ENCODE peak calls at places on chromosome 14, in nine cellular contexts. One of them, this sample, is unnamed.

GRCh38 chr14:62645649-62646048 is 399.6 kb downstream of the KCNH5 start:
- DNase-seq in AG04450: peak
- DNase-seq in fibroblast of lung: peak
- DNase-seq in NT2/D1: no peak
- DNase-seq in A549: no peak
- DNase-seq in A673: peak
- DNase-seq in CD8-positive, alpha-beta memory T cell: no peak
- DNase-seq in CD8-positive, alpha-beta T cell: no peak
- DNase-seq in SK-N-SH: no peak
- DNase-seq in this sample: no peak

GRCh38 chr14:28059254-28059653 is 707.3 kb upstream of the FOXG1 start:
- DNase-seq in AG04450: no peak
- DNase-seq in fibroblast of lung: no peak
- DNase-seq in NT2/D1: no peak
- DNase-seq in A549: no peak
- DNase-seq in A673: no peak
- DNase-seq in CD8-positive, alpha-beta memory T cell: no peak
- DNase-seq in CD8-positive, alpha-beta T cell: no peak
- DNase-seq in SK-N-SH: no peak
- DNase-seq in this sample: no peak

GRCh38 chr14:23571701-23572523 is 4.3 kb upstream of the AP1G2 start:
- DNase-seq in AG04450: no peak
- DNase-seq in fibroblast of lung: no peak
- DNase-seq in NT2/D1: no peak
- DNase-seq in A549: no peak
- DNase-seq in A673: no peak
- DNase-seq in CD8-positive, alpha-beta memory T cell: no peak
- DNase-seq in CD8-positive, alpha-beta T cell: peak
- DNase-seq in SK-N-SH: no peak
- DNase-seq in this sample: no peak

GRCh38 chr14:61475316-61475715 is 153.9 kb downstream of the PRKCH start:
- DNase-seq in AG04450: peak
- DNase-seq in fibroblast of lung: peak
- DNase-seq in NT2/D1: peak
- DNase-seq in A549: peak
- DNase-seq in A673: peak
- DNase-seq in CD8-positive, alpha-beta memory T cell: no peak
- DNase-seq in CD8-positive, alpha-beta T cell: peak
- DNase-seq in SK-N-SH: no peak
- DNase-seq in this sample: no peak

GRCh38 chr14:30521899-30522736 is 36.8 kb upstream of the G2E3 start:
- DNase-seq in AG04450: no peak
- DNase-seq in fibroblast of lung: peak
- DNase-seq in NT2/D1: no peak
- DNase-seq in A549: peak
- DNase-seq in A673: peak
- DNase-seq in CD8-positive, alpha-beta memory T cell: peak
- DNase-seq in CD8-positive, alpha-beta T cell: no peak
- DNase-seq in SK-N-SH: peak
- DNase-seq in this sample: no peak

GRCh38 chr14:75578099-75578785 is at the start of gene FLVCR2:
- DNase-seq in AG04450: no peak
- DNase-seq in fibroblast of lung: peak
- DNase-seq in NT2/D1: no peak
- DNase-seq in A549: peak
- DNase-seq in A673: peak
- DNase-seq in CD8-positive, alpha-beta memory T cell: peak
- DNase-seq in CD8-positive, alpha-beta T cell: peak
- DNase-seq in SK-N-SH: peak
- DNase-seq in this sample: peak

GRCh38 chr14:102584871-102585869 is 7.3 kb upstream of the RCOR1 start:
- DNase-seq in AG04450: no peak
- DNase-seq in fibroblast of lung: no peak
- DNase-seq in NT2/D1: no peak
- DNase-seq in A549: peak
- DNase-seq in A673: peak
- DNase-seq in CD8-positive, alpha-beta memory T cell: no peak
- DNase-seq in CD8-positive, alpha-beta T cell: no peak
- DNase-seq in SK-N-SH: peak
- DNase-seq in this sample: no peak

GRCh38 chr14:33839193-33840076 is 111.4 kb downstream of the EGLN3 start:
- DNase-seq in AG04450: no peak
- DNase-seq in fibroblast of lung: peak
- DNase-seq in NT2/D1: no peak
- DNase-seq in A549: peak
- DNase-seq in A673: peak
- DNase-seq in CD8-positive, alpha-beta memory T cell: peak
- DNase-seq in CD8-positive, alpha-beta T cell: peak
- DNase-seq in SK-N-SH: peak
- DNase-seq in this sample: no peak

GRCh38 chr14:70188608-70189540 is at the start of gene SLC8A3:
- DNase-seq in AG04450: no peak
- DNase-seq in fibroblast of lung: peak
- DNase-seq in NT2/D1: no peak
- DNase-seq in A549: peak
- DNase-seq in A673: peak
- DNase-seq in CD8-positive, alpha-beta memory T cell: no peak
- DNase-seq in CD8-positive, alpha-beta T cell: no peak
- DNase-seq in SK-N-SH: peak
- DNase-seq in this sample: no peak

DNA sequence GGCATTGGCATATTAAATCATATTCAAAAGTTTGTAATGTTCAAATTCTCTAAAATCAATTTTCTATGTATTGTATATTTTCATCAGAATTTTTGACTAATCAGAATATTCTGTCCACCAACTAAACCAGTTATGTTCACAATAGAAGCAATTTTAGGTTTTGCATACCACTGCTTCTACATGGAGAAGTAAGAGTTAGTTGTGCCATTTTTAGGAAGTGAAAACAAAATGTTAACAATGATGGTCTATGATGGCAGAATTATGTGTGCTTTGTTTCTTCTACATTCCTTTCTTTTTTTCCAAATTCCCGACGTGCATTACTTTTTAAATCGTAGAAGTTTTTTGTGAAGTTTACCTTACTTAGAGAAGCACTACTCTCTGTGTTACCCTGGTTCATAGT is 29.5 kb downstream of the ABHD12B start:
- DNase-seq in AG04450: no peak
- DNase-seq in fibroblast of lung: no peak
- DNase-seq in NT2/D1: no peak
- DNase-seq in A549: no peak
- DNase-seq in A673: no peak
- DNase-seq in CD8-positive, alpha-beta memory T cell: no peak
- DNase-seq in CD8-positive, alpha-beta T cell: no peak
- DNase-seq in SK-N-SH: no peak
- DNase-seq in this sample: no peak
- H3K4me3 ChIP-seq in AG04450: no peak
- H3K4me3 ChIP-seq in fibroblast of lung: no peak
- H3K4me3 ChIP-seq in NT2/D1: no peak
- H3K4me3 ChIP-seq in A549: no peak
- H3K4me3 ChIP-seq in A673: no peak
- H3K4me3 ChIP-seq in CD8-positive, alpha-beta memory T cell: no peak
- H3K4me3 ChIP-seq in CD8-positive, alpha-beta T cell: no peak
- H3K4me3 ChIP-seq in SK-N-SH: no peak
- H3K4me3 ChIP-seq in this sample: no peak

GRCh38 chr14:103597623-103598372 is 31.2 kb upstream of the KLC1 start:
- DNase-seq in AG04450: peak
- DNase-seq in fibroblast of lung: peak
- DNase-seq in NT2/D1: no peak
- DNase-seq in A549: no peak
- DNase-seq in A673: peak
- DNase-seq in CD8-positive, alpha-beta memory T cell: no peak
- DNase-seq in CD8-positive, alpha-beta T cell: no peak
- DNase-seq in SK-N-SH: no peak
- DNase-seq in this sample: no peak
- H3K4me3 ChIP-seq in AG04450: no peak
- H3K4me3 ChIP-seq in fibroblast of lung: no peak
- H3K4me3 ChIP-seq in NT2/D1: no peak
- H3K4me3 ChIP-seq in A549: no peak
- H3K4me3 ChIP-seq in A673: no peak
- H3K4me3 ChIP-seq in CD8-positive, alpha-beta memory T cell: no peak
- H3K4me3 ChIP-seq in CD8-positive, alpha-beta T cell: no peak
- H3K4me3 ChIP-seq in SK-N-SH: no peak
- H3K4me3 ChIP-seq in this sample: no peak

GRCh38 chr14:51653855-51654548 is 2.3 kb downstream of the FRMD6 start:
- DNase-seq in AG04450: no peak
- DNase-seq in fibroblast of lung: no peak
- DNase-seq in NT2/D1: no peak
- DNase-seq in A549: no peak
- DNase-seq in A673: no peak
- DNase-seq in CD8-positive, alpha-beta memory T cell: no peak
- DNase-seq in CD8-positive, alpha-beta T cell: no peak
- DNase-seq in SK-N-SH: no peak
- DNase-seq in this sample: no peak
- H3K4me3 ChIP-seq in AG04450: peak
- H3K4me3 ChIP-seq in fibroblast of lung: peak
- H3K4me3 ChIP-seq in NT2/D1: no peak
- H3K4me3 ChIP-seq in A549: peak
- H3K4me3 ChIP-seq in A673: peak
- H3K4me3 ChIP-seq in CD8-positive, alpha-beta memory T cell: no peak
- H3K4me3 ChIP-seq in CD8-positive, alpha-beta T cell: no peak
- H3K4me3 ChIP-seq in SK-N-SH: peak
- H3K4me3 ChIP-seq in this sample: peak

GRCh38 chr14:85528882-85529585 is 910 bp upstream of the FLRT2 start:
- DNase-seq in AG04450: no peak
- DNase-seq in fibroblast of lung: peak
- DNase-seq in NT2/D1: no peak
- DNase-seq in A549: peak
- DNase-seq in A673: peak
- DNase-seq in CD8-positive, alpha-beta memory T cell: no peak
- DNase-seq in CD8-positive, alpha-beta T cell: no peak
- DNase-seq in SK-N-SH: no peak
- DNase-seq in this sample: no peak

GRCh38 chr14:85529803-85530574 is at the start of gene FLRT2:
- DNase-seq in AG04450: no peak
- DNase-seq in fibroblast of lung: peak
- DNase-seq in NT2/D1: no peak
- DNase-seq in A549: peak
- DNase-seq in A673: peak
- DNase-seq in CD8-positive, alpha-beta memory T cell: no peak
- DNase-seq in CD8-positive, alpha-beta T cell: no peak
- DNase-seq in SK-N-SH: no peak
- DNase-seq in this sample: peak

GRCh38 chr14:85527006-85527405 is 2.9 kb upstream of the FLRT2 start:
- DNase-seq in AG04450: no peak
- DNase-seq in fibroblast of lung: peak
- DNase-seq in NT2/D1: no peak
- DNase-seq in A549: peak
- DNase-seq in A673: peak
- DNase-seq in CD8-positive, alpha-beta memory T cell: no peak
- DNase-seq in CD8-positive, alpha-beta T cell: no peak
- DNase-seq in SK-N-SH: no peak
- DNase-seq in this sample: no peak

GRCh38 chr14:85527458-85527857 is 2.5 kb upstream of the FLRT2 start:
- DNase-seq in AG04450: no peak
- DNase-seq in fibroblast of lung: peak
- DNase-seq in NT2/D1: no peak
- DNase-seq in A549: no peak
- DNase-seq in A673: peak
- DNase-seq in CD8-positive, alpha-beta memory T cell: no peak
- DNase-seq in CD8-positive, alpha-beta T cell: no peak
- DNase-seq in SK-N-SH: no peak
- DNase-seq in this sample: no peak

GRCh38 chr14:85528080-85528881 is 1.7 kb upstream of the FLRT2 start:
- DNase-seq in AG04450: no peak
- DNase-seq in fibroblast of lung: peak
- DNase-seq in NT2/D1: no peak
- DNase-seq in A549: peak
- DNase-seq in A673: peak
- DNase-seq in CD8-positive, alpha-beta memory T cell: no peak
- DNase-seq in CD8-positive, alpha-beta T cell: no peak
- DNase-seq in SK-N-SH: no peak
- DNase-seq in this sample: no peak
- H3K4me3 ChIP-seq in AG04450: peak
- H3K4me3 ChIP-seq in fibroblast of lung: peak
- H3K4me3 ChIP-seq in NT2/D1: peak
- H3K4me3 ChIP-seq in A549: peak
- H3K4me3 ChIP-seq in A673: peak
- H3K4me3 ChIP-seq in CD8-positive, alpha-beta memory T cell: no peak
- H3K4me3 ChIP-seq in CD8-positive, alpha-beta T cell: no peak
- H3K4me3 ChIP-seq in SK-N-SH: peak
- H3K4me3 ChIP-seq in this sample: peak

GRCh38 chr14:67630186-67630585 is 10.5 kb downstream of the ARG2 start:
- DNase-seq in AG04450: no peak
- DNase-seq in fibroblast of lung: no peak
- DNase-seq in NT2/D1: no peak
- DNase-seq in A549: no peak
- DNase-seq in A673: no peak
- DNase-seq in CD8-positive, alpha-beta memory T cell: no peak
- DNase-seq in CD8-positive, alpha-beta T cell: no peak
- DNase-seq in SK-N-SH: no peak
- DNase-seq in this sample: no peak
- H3K4me3 ChIP-seq in AG04450: no peak
- H3K4me3 ChIP-seq in fibroblast of lung: no peak
- H3K4me3 ChIP-seq in NT2/D1: no peak
- H3K4me3 ChIP-seq in A549: no peak
- H3K4me3 ChIP-seq in A673: no peak
- H3K4me3 ChIP-seq in CD8-positive, alpha-beta memory T cell: no peak
- H3K4me3 ChIP-seq in CD8-positive, alpha-beta T cell: no peak
- H3K4me3 ChIP-seq in SK-N-SH: no peak
- H3K4me3 ChIP-seq in this sample: no peak

GRCh38 chr14:36955967-36956366 is 216.4 kb downstream of the SLC25A21 start:
- DNase-seq in AG04450: no peak
- DNase-seq in fibroblast of lung: no peak
- DNase-seq in NT2/D1: no peak
- DNase-seq in A549: no peak
- DNase-seq in A673: no peak
- DNase-seq in CD8-positive, alpha-beta memory T cell: no peak
- DNase-seq in CD8-positive, alpha-beta T cell: no peak
- DNase-seq in SK-N-SH: no peak
- DNase-seq in this sample: no peak
- H3K4me3 ChIP-seq in AG04450: no peak
- H3K4me3 ChIP-seq in fibroblast of lung: no peak
- H3K4me3 ChIP-seq in NT2/D1: no peak
- H3K4me3 ChIP-seq in A549: no peak
- H3K4me3 ChIP-seq in A673: no peak
- H3K4me3 ChIP-seq in CD8-positive, alpha-beta memory T cell: no peak
- H3K4me3 ChIP-seq in CD8-positive, alpha-beta T cell: no peak
- H3K4me3 ChIP-seq in SK-N-SH: no peak
- H3K4me3 ChIP-seq in this sample: no peak

GRCh38 chr14:54675236-54676125 is 108.6 kb downstream of the SAMD4A start:
- DNase-seq in AG04450: no peak
- DNase-seq in fibroblast of lung: no peak
- DNase-seq in NT2/D1: no peak
- DNase-seq in A549: no peak
- DNase-seq in A673: peak
- DNase-seq in CD8-positive, alpha-beta memory T cell: no peak
- DNase-seq in CD8-positive, alpha-beta T cell: no peak
- DNase-seq in SK-N-SH: no peak
- DNase-seq in this sample: no peak
- H3K4me3 ChIP-seq in AG04450: no peak
- H3K4me3 ChIP-seq in fibroblast of lung: no peak
- H3K4me3 ChIP-seq in NT2/D1: no peak
- H3K4me3 ChIP-seq in A549: no peak
- H3K4me3 ChIP-seq in A673: no peak
- H3K4me3 ChIP-seq in CD8-positive, alpha-beta memory T cell: no peak
- H3K4me3 ChIP-seq in CD8-positive, alpha-beta T cell: no peak
- H3K4me3 ChIP-seq in SK-N-SH: no peak
- H3K4me3 ChIP-seq in this sample: no peak

GRCh38 chr14:40218282-40218941 is 786.2 kb upstream of the FBXO33 start:
- DNase-seq in AG04450: no peak
- DNase-seq in fibroblast of lung: no peak
- DNase-seq in NT2/D1: no peak
- DNase-seq in A549: no peak
- DNase-seq in A673: no peak
- DNase-seq in CD8-positive, alpha-beta memory T cell: no peak
- DNase-seq in CD8-positive, alpha-beta T cell: no peak
- DNase-seq in SK-N-SH: no peak
- DNase-seq in this sample: no peak
- H3K4me3 ChIP-seq in AG04450: no peak
- H3K4me3 ChIP-seq in fibroblast of lung: no peak
- H3K4me3 ChIP-seq in NT2/D1: no peak
- H3K4me3 ChIP-seq in A549: no peak
- H3K4me3 ChIP-seq in A673: no peak
- H3K4me3 ChIP-seq in CD8-positive, alpha-beta memory T cell: no peak
- H3K4me3 ChIP-seq in CD8-positive, alpha-beta T cell: no peak
- H3K4me3 ChIP-seq in SK-N-SH: no peak
- H3K4me3 ChIP-seq in this sample: no peak

This sample was measured in coronary artery.